ENCODE peak calls at places on chromosome 11, in seven cellular contexts. Z, E, M, K, D, T and H are unnamed samples.

GRCh38 chr11:68447015-68447801 is 13.3 kb upstream of the PPP6R3 start:
- DNase-seq in Z (peak; percentile 61), E (peak; percentile 73), M (peak; percentile 49), K (peak; percentile 87), D (peak; percentile 66), T (peak; percentile 75), H (peak; percentile 71)

GRCh38 chr11:64594159-64594939 is 3.3 kb downstream of the SLC22A12 start:
- DNase-seq in Z (no peak), E (no peak), M (no peak), K (no peak), D (no peak), T (no peak), H (no peak)

GRCh38 chr11:21556936-21557335 is 635.9 kb upstream of the ANO5 start:
- DNase-seq in Z (no peak), E (peak; percentile 4), M (no peak), K (no peak), D (no peak), T (no peak), H (no peak)

GRCh38 chr11:62446091-62446490 is 27.3 kb downstream of the SCGB1A1 start:
- DNase-seq in Z (no peak), E (no peak), M (no peak), K (no peak), D (no peak), T (no peak), H (no peak)

GRCh38 chr11:59182457-59183151 is 10.7 kb downstream of the DTX4 start:
- DNase-seq in Z (no peak), E (peak; percentile 63), M (no peak), K (peak; percentile 52), D (no peak), T (no peak), H (no peak)

GRCh38 chr11:94883878-94884277 is 89.5 kb downstream of the CWC15 start:
- DNase-seq in Z (no peak), E (no peak), M (no peak), K (no peak), D (no peak), T (no peak), H (no peak)

GRCh38 chr11:45796461-45796861 is 8.5 kb upstream of the SLC35C1 start:
- DNase-seq in Z (no peak), E (no peak), M (no peak), K (no peak), D (no peak), T (no peak), H (no peak)

GRCh38 chr11:18313985-18314763 is 7.8 kb downstream of the HPS5 start:
- DNase-seq in Z (no peak), E (peak; percentile 69), M (no peak), K (no peak), D (no peak), T (no peak), H (no peak)

GRCh38 chr11:74001822-74002286 is 7.0 kb downstream of the UCP3 start:
- DNase-seq in Z (no peak), E (no peak), M (no peak), K (no peak), D (no peak), T (no peak), H (no peak)

GRCh38 chr11:11427185-11427944 is 74.3 kb upstream of the CSNK2A3 start:
- DNase-seq in Z (no peak), E (no peak), M (no peak), K (no peak), D (no peak), T (no peak), H (no peak)

GRCh38 chr11:9601041-9601875 is 27.8 kb downstream of the WEE1 start:
- DNase-seq in Z (peak; percentile 63), E (peak; percentile 35), M (no peak), K (no peak), D (peak; percentile 3), T (no peak), H (no peak)

GRCh38 chr11:57903441-57904123 is 120.1 kb upstream of the OR9Q1 start:
- DNase-seq in Z (no peak), E (peak; percentile 95), M (peak; percentile 5), K (no peak), D (no peak), T (peak; percentile 4), H (no peak)

GRCh38 chr11:92022499-92022898 is 202.1 kb upstream of the FAT3 start:
- DNase-seq in Z (no peak), E (peak; percentile 24), M (no peak), K (no peak), D (no peak), T (no peak), H (no peak)

GRCh38 chr11:3165916-3166267 is 782 bp upstream of the OSBPL5 start:
- DNase-seq in Z (no peak), E (no peak), M (no peak), K (no peak), D (no peak), T (no peak), H (no peak)

GRCh38 chr11:104694259-104695070 is 203.8 kb downstream of the CASP12 start:
- DNase-seq in Z (no peak), E (peak; percentile 42), M (no peak), K (peak; percentile 1), D (no peak), T (no peak), H (no peak)

GRCh38 chr11:95968585-95968984 is 44.7 kb upstream of the MTMR2 start:
- DNase-seq in Z (no peak), E (peak; percentile 7), M (no peak), K (no peak), D (no peak), T (no peak), H (no peak)

GRCh38 chr11:18720811-18721575 is 5.0 kb downstream of the IGSF22 start:
- DNase-seq in Z (peak; percentile 76), E (peak; percentile 71), M (peak; percentile 56), K (peak; percentile 94), D (peak; percentile 74), T (peak; percentile 81), H (peak; percentile 79)

GRCh38 chr11:65352783-65353182 is 1.8 kb upstream of the TIGD3 start:
- DNase-seq in Z (no peak), E (no peak), M (no peak), K (no peak), D (no peak), T (no peak), H (no peak)

GRCh38 chr11:122724520-122724919 is 69.0 kb downstream of the UBASH3B start:
- DNase-seq in Z (no peak), E (no peak), M (no peak), K (no peak), D (no peak), T (no peak), H (no peak)

GRCh38 chr11:15202626-15203025 is 87.9 kb downstream of the INSC start:
- DNase-seq in Z (no peak), E (no peak), M (no peak), K (no peak), D (no peak), T (no peak), H (no peak)

GRCh38 chr11:12381875-12382274 is 4.5 kb downstream of the PARVA start:
- DNase-seq in Z (no peak), E (no peak), M (no peak), K (no peak), D (no peak), T (no peak), H (no peak)

GRCh38 chr11:122976734-122977454 is 4.7 kb downstream of the BSX start:
- DNase-seq in Z (no peak), E (no peak), M (no peak), K (peak; percentile 73), D (no peak), T (no peak), H (no peak)

GRCh38 chr11:65128182-65129145 is 5.9 kb downstream of the SYVN1 start:
- DNase-seq in Z (no peak), E (no peak), M (no peak), K (no peak), D (no peak), T (no peak), H (no peak)

GRCh38 chr11:124897681-124898680 is at the start of gene ROBO4:
- DNase-seq in Z (no peak), E (peak; percentile 92), M (no peak), K (no peak), D (no peak), T (no peak), H (no peak)

GRCh38 chr11:68002943-68003845 is 703 bp downstream of the UNC93B1 start:
- DNase-seq in Z (peak; percentile 63), E (peak; percentile 47), M (no peak), K (peak; percentile 62), D (peak; percentile 44), T (peak; percentile 41), H (no peak)

GRCh38 chr11:2929880-2930704 is 872 bp upstream of the PHLDA2 start:
- DNase-seq in Z (no peak), E (peak; percentile 63), M (no peak), K (peak; percentile 63), D (no peak), T (peak; percentile 34), H (no peak)

GRCh38 chr11:130237282-130238006 is 77.3 kb downstream of the ZBTB44 start:
- DNase-seq in Z (no peak), E (no peak), M (no peak), K (no peak), D (no peak), T (no peak), H (no peak)

GRCh38 chr11:73376803-73377629 is 817 bp downstream of the RELT start:
- DNase-seq in Z (peak; percentile 72), E (peak; percentile 80), M (peak; percentile 23), K (peak; percentile 58), D (peak; percentile 33), T (peak; percentile 49), H (peak; percentile 48)

GRCh38 chr11:1707751-1708150 is 10.8 kb downstream of the KRTAP5-6 start:
- DNase-seq in Z (no peak), E (no peak), M (no peak), K (no peak), D (no peak), T (no peak), H (no peak)

GRCh38 chr11:118605116-118605867 is 2.1 kb upstream of the PHLDB1 start:
- DNase-seq in Z (no peak), E (no peak), M (no peak), K (peak; percentile 47), D (no peak), T (no peak), H (no peak)

GRCh38 chr11:116690623-116691022 is 82.2 kb downstream of the BUD13 start:
- DNase-seq in Z (no peak), E (no peak), M (no peak), K (no peak), D (no peak), T (no peak), H (no peak)

GRCh38 chr11:109654091-109654490 is 232.1 kb downstream of the C11orf87 start:
- DNase-seq in Z (no peak), E (peak; percentile 67), M (no peak), K (no peak), D (no peak), T (no peak), H (no peak)

GRCh38 chr11:111402411-111402810 is 23.3 kb upstream of the POU2AF1 start:
- DNase-seq in Z (no peak), E (no peak), M (no peak), K (no peak), D (no peak), T (no peak), H (no peak)

GRCh38 chr11:117620131-117620530 is 176.9 kb downstream of the DSCAML1 start:
- DNase-seq in Z (no peak), E (no peak), M (no peak), K (no peak), D (no peak), T (no peak), H (no peak)

GRCh38 chr11:70650075-70650909 is 252.0 kb downstream of the CTTN start:
- DNase-seq in Z (no peak), E (peak; percentile 71), M (no peak), K (peak; percentile 94), D (peak; percentile 9), T (peak; percentile 5), H (peak; percentile 92)

GRCh38 chr11:4482445-4482844 is at the start of gene OR52K1:
- DNase-seq in Z (no peak), E (no peak), M (no peak), K (peak; percentile 20), D (no peak), T (no peak), H (no peak)

GRCh38 chr11:123194308-123195181 is 503 bp downstream of the CLMP start:
- DNase-seq in Z (no peak), E (peak; percentile 47), M (no peak), K (peak; percentile 72), D (no peak), T (no peak), H (no peak)

GRCh38 chr11:113894421-113894996 is 10.1 kb upstream of the HTR3B start:
- DNase-seq in Z (no peak), E (no peak), M (no peak), K (no peak), D (no peak), T (no peak), H (no peak)